ENCODE peak calls at places on chromosomes 6 and 20, in four cellular contexts. Y is mesenchymal stem cell, C is H9, Q is mesendoderm. I is an unnamed sample.

GRCh38 chr20:58362117-58362516 is 26.9 kb upstream of the VAPB start:
- DNase-seq in Y (no peak), C (no peak), Q (no peak), I (no peak)

GRCh38 chr6:138115877-138116660 is 8.8 kb upstream of the PERP start:
- DNase-seq in Y (peak; percentile 77), C (no peak), Q (peak; percentile 75), I (peak; percentile 74)

GRCh38 chr6:83879746-83880145 is 20.3 kb downstream of the CYB5R4 start:
- DNase-seq in Y (no peak), C (no peak), Q (no peak), I (no peak)

GRCh38 chr6:42781546-42781810 is 374 bp upstream of the BICRAL start:
- DNase-seq in Y (peak; percentile 55), C (no peak), Q (no peak), I (peak; percentile 30)

GRCh38 chr20:59221049-59221748 is 57.6 kb downstream of the ZNF831 start:
- DNase-seq in Y (no peak), C (peak; percentile 45), Q (peak; percentile 71), I (no peak)

GRCh38 chr20:44129996-44130718 is 56.8 kb downstream of the JPH2 start:
- DNase-seq in Y (peak; percentile 32), C (no peak), Q (no peak), I (peak; percentile 9)

GRCh38 chr6:45163952-45164766 is 164.0 kb upstream of the RUNX2 start:
- DNase-seq in Y (peak; percentile 6), C (no peak), Q (peak; percentile 53), I (no peak)

GRCh38 chr6:55636406-55637102 is 57.6 kb upstream of the HMGCLL1 start:
- DNase-seq in Y (peak; percentile 40), C (no peak), Q (no peak), I (peak; percentile 76)

GRCh38 chr20:46674253-46675083 is 14.8 kb downstream of the TP53RK start:
- DNase-seq in Y (no peak), C (no peak), Q (peak; percentile 15), I (no peak)

GRCh38 chr6:122789862-122790739 is 1.0 kb downstream of the SMPDL3A start:
- DNase-seq in Y (peak; percentile 62), C (peak; percentile 51), Q (peak; percentile 60), I (peak; percentile 30)

GRCh38 chr6:33905081-33905609 is 101.3 kb upstream of the MLN start:
- DNase-seq in Y (no peak), C (no peak), Q (no peak), I (no peak)

GRCh38 chr6:75296811-75297779 is 12.5 kb upstream of the TMEM30A start:
- DNase-seq in Y (peak; percentile 75), C (no peak), Q (peak; percentile 76), I (peak; percentile 71)

GRCh38 chr20:53247460-53248103 is 275.4 kb downstream of the TSHZ2 start:
- DNase-seq in Y (no peak), C (no peak), Q (no peak), I (no peak)

GRCh38 chr6:18350271-18350670 is 36.9 kb upstream of the RNF144B start:
- DNase-seq in Y (no peak), C (no peak), Q (no peak), I (no peak)

GRCh38 chr6:157376706-157377230 is 4.2 kb upstream of the ZDHHC14 start:
- DNase-seq in Y (no peak), C (no peak), Q (no peak), I (peak; percentile 16)

GRCh38 chr6:17865243-17865642 is 122.2 kb downstream of the KIF13A start:
- DNase-seq in Y (no peak), C (no peak), Q (no peak), I (peak; percentile 39)

GRCh38 chr20:41670631-41671030 is 52.5 kb upstream of the CHD6 start:
- DNase-seq in Y (no peak), C (no peak), Q (peak; percentile 13), I (no peak)

GRCh38 chr6:116969211-116969863 is 92.3 kb downstream of the RFX6 start:
- DNase-seq in Y (peak; percentile 39), C (no peak), Q (peak; percentile 58), I (peak; percentile 50)

GRCh38 chr6:107985701-107986100 is 27.7 kb upstream of the SEC63 start:
- DNase-seq in Y (no peak), C (no peak), Q (no peak), I (no peak)

GRCh38 chr6:107987805-107988204 is 29.8 kb upstream of the SEC63 start:
- DNase-seq in Y (no peak), C (peak; percentile 57), Q (peak; percentile 91), I (no peak)

GRCh38 chr6:107991061-107991460 is 33.1 kb upstream of the SEC63 start:
- DNase-seq in Y (no peak), C (no peak), Q (peak; percentile 22), I (no peak)

GRCh38 chr6:107989166-107990094 is 31.4 kb upstream of the SEC63 start:
- DNase-seq in Y (no peak), C (no peak), Q (peak; percentile 35), I (no peak)

GRCh38 chr6:107988570-107988969 is 30.6 kb upstream of the SEC63 start:
- DNase-seq in Y (no peak), C (no peak), Q (peak; percentile 45), I (no peak)
- H2BK5ac ChIP-seq in Y (no peak overlapping the region), C (no peak overlapping the region), Q (peak overlapping the region; percentile 66), I (no peak overlapping the region)

DNA sequence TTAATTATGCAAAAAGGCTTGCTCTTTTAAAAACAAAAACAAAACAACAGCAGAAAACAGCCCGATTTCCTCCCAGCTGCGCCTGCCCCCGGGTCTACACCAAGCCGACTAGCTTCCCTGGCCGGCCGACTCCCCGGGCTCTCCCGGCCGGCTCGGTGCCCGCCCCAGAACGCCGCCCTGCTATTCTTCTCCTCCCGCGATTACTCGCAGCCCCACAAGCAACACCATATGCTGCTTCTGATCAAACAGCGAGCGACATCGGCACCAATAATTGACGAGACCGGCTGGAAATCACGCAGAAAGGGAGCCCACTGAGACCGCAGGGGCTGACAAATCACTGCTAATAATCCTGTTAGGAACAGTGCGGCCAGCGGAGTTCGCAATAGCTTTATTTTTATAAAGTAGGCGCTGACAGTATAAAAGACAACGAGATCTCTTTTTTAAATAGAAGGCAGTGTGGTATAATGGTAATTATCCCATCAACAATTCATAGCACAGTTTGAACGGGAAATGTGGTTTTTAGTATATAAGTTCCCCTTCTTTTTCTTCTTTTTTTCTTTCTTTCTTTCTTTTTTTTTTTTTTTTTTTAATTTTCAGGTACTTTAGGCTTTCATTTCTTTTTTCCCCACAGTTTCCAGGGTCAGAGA is 3.3 kb downstream of the SIM1 start:
- DNase-seq in Y (peak; percentile 41), C (peak; percentile 69), Q (peak; percentile 60), I (no peak)
- H3K4me2 ChIP-seq in Y (peak overlapping the region; percentile 64), C (peak overlapping the region; percentile 56), Q (peak overlapping the region; percentile 39), I (peak overlapping the region; percentile 63)

GRCh38 chr6:20200761-20201160 is 11.5 kb downstream of the MBOAT1 start:
- DNase-seq in Y (peak; percentile 35), C (no peak), Q (no peak), I (no peak)

GRCh38 chr6:20192625-20193024 is 19.6 kb downstream of the MBOAT1 start:
- DNase-seq in Y (no peak), C (no peak), Q (no peak), I (no peak)

GRCh38 chr6:20198156-20198555 is 14.1 kb downstream of the MBOAT1 start:
- DNase-seq in Y (no peak), C (no peak), Q (no peak), I (no peak)

GRCh38 chr6:20198764-20199174 is 13.5 kb downstream of the MBOAT1 start:
- DNase-seq in Y (peak; percentile 34), C (no peak), Q (no peak), I (no peak)

GRCh38 chr6:20197251-20197650 is 15.0 kb downstream of the MBOAT1 start:
- DNase-seq in Y (no peak), C (peak; percentile 72), Q (peak; percentile 95), I (no peak)
- H2BK5ac ChIP-seq in Y (no peak overlapping the region), C (no peak overlapping the region), Q (no peak overlapping the region), I (no peak overlapping the region)

DNA sequence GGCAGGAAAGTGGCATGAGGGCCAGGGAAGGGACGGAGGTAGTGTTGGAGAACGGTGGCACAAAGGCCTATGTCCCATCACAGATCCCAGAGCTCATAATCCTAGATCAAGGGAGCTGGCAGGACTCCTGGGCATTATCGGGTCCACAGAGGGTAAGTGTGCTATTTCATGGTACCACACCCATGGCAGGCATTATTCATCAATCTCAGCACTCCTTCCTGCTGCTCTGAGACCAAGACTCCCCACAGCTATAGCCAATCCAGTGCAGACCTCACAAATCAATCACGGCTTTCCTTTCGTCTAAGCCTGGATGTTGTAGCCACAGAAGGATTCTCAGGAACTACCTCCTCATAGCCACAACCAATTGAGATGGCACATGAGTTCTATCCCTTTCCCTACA is 187.9 kb downstream of the PREX1 start:
- DNase-seq in Y (no peak), C (no peak), Q (no peak), I (no peak)
- H3K4me2 ChIP-seq in Y (no peak overlapping the region), C (no peak overlapping the region), Q (no peak overlapping the region), I (no peak overlapping the region)

GRCh38 chr20:20955837-20956236 is 150.3 kb downstream of the LINC00237 start:
- DNase-seq in Y (no peak), C (no peak), Q (peak; percentile 21), I (no peak)
- H2BK5ac ChIP-seq in Y (no peak overlapping the region), C (no peak overlapping the region), Q (no peak overlapping the region), I (no peak overlapping the region)

DNA sequence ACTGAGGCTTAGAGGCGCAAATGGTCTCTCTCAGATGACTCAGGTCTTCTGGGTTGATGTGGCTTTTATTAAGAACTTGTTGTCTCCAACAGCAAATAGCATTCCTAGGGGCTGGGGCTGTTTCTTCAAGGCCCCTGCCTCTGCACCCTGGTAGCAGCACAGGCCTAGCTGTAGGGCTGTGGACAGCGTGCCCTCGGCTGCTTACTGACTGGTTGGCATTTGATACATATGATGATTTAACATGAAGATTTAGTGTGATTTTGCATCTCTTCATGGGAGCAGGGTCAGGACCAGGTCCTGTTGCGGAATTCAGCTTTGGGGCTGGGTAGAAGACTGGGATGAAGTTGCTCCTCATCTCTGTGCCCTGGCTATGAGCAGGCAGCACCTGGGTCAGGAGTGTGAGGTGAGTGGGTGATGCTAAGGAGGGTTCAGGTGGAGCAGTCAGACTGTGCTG is 24.3 kb upstream of the IER3 start:
- DNase-seq in Y (no peak), C (no peak), Q (peak; percentile 59), I (no peak)
- H3K4me2 ChIP-seq in Y (no peak overlapping the region), C (no peak overlapping the region), Q (peak overlapping the region; percentile 11), I (peak overlapping the region; percentile 72)

DNA sequence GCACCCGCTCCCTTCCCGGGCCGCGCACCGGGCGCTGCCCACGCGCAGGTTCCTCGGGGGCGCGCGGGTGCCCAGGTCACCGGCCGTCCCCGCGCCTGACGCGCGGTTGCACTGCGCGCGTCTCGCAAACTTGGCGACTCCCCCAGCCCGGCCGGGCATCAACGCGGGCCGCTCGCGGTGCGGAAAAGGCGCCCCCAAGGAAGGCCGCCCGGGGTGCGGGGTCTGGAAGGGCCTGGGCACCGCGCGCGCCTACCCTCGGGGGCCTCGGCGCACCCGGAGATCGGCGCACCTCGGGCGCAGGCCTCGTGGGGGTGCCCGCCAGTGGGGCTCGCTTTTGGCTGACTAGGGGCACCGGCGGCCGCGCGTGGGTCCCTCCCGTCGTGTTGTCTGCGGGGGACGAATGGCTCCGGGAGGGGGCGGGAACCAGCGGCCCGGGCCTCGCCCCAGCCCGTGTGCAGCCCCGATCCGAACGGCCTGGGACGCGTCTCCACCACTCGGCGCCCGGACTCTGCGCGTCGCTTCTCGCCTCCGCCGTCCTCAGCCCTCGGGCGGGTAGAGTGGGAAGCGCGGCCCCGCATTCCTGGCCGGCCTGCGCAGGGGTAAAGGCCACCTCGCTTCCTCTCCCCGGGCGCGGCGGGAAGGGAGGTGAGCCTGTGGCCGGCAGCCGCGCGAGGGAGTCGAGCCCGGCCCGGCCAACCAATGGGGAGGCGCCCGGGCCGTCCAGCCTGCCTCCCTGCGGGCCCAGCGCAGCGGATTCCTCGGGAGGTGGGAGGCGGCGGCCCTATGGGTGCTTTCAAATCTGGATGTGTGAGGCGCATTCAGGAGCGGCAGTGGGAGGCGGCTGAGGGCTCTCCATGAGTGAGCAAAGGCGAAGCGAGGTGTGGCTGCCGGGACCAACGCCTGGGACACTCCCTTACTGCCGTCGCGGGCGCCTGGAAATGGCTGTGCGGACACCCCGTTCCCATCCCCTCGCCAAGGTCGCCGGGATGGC is 927 bp upstream of the ZBTB46 start:
- DNase-seq in Y (peak; percentile 54), C (peak; percentile 55), Q (peak; percentile 63), I (no peak)
- H2BK5ac ChIP-seq in Y (no peak overlapping the region), C (no peak overlapping the region), Q (no peak overlapping the region), I (no peak overlapping the region)